ENCODE peak calls at places on chromosomes 6 and 20, in seven cellular contexts. J is lower lobe of right lung, A is sigmoid colon, P is adrenal gland, U is breast epithelium, V is suprapubic skin, C is psoas muscle. B is an unnamed sample. For H3K4me1, the result is how much of the 10 kb centered on the place peaks cover.

GRCh38 chr6:21769405-21769851 is 175.9 kb downstream of the SOX4 start:
- DNase-seq in J (no peak), A (no peak), P (no peak), U (no peak), V (no peak), C (no peak), B (no peak)

GRCh38 chr6:41901882-41902519 is 6.8 kb upstream of the USP49 start:
- DNase-seq in J (no peak), A (no peak), P (peak), U (no peak), V (no peak), C (no peak), B (no peak)

GRCh38 chr6:75601608-75602163 is at the start of gene SENP6:
- DNase-seq in J (peak), A (peak), P (peak), U (peak), V (peak), C (peak), B (peak)

GRCh38 chr20:33423141-33423834 is 20.3 kb downstream of the SNTA1 start:
- DNase-seq in J (no peak), A (peak), P (peak), U (no peak), V (no peak), C (peak), B (no peak)

GRCh38 chr20:4069741-4070140 is 54.4 kb upstream of the RNF24 start:
- DNase-seq in J (no peak), A (no peak), P (no peak), U (no peak), V (no peak), C (no peak), B (no peak)

GRCh38 chr6:34914358-34914757 is 25.3 kb downstream of the ANKS1A start:
- DNase-seq in J (no peak), A (no peak), P (no peak), U (no peak), V (no peak), C (no peak), B (no peak)

GRCh38 chr6:123777554-123777953 is 26.1 kb upstream of the NKAIN2 start:
- DNase-seq in J (no peak), A (no peak), P (no peak), U (no peak), V (no peak), C (no peak), B (no peak)

GRCh38 chr20:24445510-24446170 is 23.8 kb upstream of the SYNDIG1 start:
- DNase-seq in J (no peak), A (no peak), P (no peak), U (no peak), V (no peak), C (no peak), B (no peak)

GRCh38 chr6:25486580-25486979 is 165.4 kb upstream of the SCGN start:
- DNase-seq in J (no peak), A (no peak), P (no peak), U (no peak), V (no peak), C (no peak), B (no peak)

GRCh38 chr6:87731818-87732661 is 30.0 kb upstream of the AKIRIN2 start:
- DNase-seq in J (peak), A (peak), P (peak), U (peak), V (peak), C (peak), B (peak)

DNA sequence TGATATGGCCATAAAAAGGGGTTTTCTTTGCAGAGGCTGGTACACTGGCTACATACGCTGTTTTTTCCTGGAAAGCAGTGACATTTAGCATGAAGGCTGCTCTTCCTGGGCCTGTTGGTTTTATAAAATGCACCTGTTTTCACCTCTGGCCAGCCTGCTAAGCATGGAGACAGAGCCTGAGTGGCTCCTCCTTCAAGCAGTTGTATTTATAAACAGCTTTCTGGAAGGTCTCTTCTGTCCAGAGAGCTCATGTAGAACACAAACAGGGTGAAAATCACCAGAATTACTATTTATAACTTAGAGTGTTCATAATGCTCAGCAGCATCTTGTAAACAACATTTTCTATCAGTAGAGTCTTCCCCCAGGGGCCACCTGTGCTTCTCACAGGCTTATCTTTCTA is 109.0 kb downstream of the FOXO3 start:
- DNase-seq in J (no peak), A (no peak), P (no peak), U (no peak), V (no peak), C (no peak), B (no peak)
- H3K4me1 ChIP-seq in J (under half), A (half or more), P (under half), U (under half), V (half or more), C (half or more), B (half or more)

GRCh38 chr6:66849843-66850242 is 1142.8 kb upstream of the EYS start:
- DNase-seq in J (no peak), A (no peak), P (no peak), U (no peak), V (no peak), C (no peak), B (no peak)
- H3K4me1 ChIP-seq in J (under half), A (under half), P (under half), U (under half), V (under half), C (under half), B (under half)

GRCh38 chr6:139153876-139154275 is 19.0 kb downstream of the HECA start:
- DNase-seq in J (no peak), A (no peak), P (no peak), U (no peak), V (no peak), C (no peak), B (no peak)

GRCh38 chr6:139156571-139156970 is 21.7 kb downstream of the HECA start:
- DNase-seq in J (no peak), A (no peak), P (no peak), U (no peak), V (no peak), C (no peak), B (no peak)

GRCh38 chr6:139156102-139156501 is 21.2 kb downstream of the HECA start:
- DNase-seq in J (no peak), A (no peak), P (no peak), U (no peak), V (no peak), C (no peak), B (no peak)

GRCh38 chr6:139152892-139153271 is 18.0 kb downstream of the HECA start:
- DNase-seq in J (no peak), A (no peak), P (no peak), U (no peak), V (no peak), C (no peak), B (no peak)

DNA sequence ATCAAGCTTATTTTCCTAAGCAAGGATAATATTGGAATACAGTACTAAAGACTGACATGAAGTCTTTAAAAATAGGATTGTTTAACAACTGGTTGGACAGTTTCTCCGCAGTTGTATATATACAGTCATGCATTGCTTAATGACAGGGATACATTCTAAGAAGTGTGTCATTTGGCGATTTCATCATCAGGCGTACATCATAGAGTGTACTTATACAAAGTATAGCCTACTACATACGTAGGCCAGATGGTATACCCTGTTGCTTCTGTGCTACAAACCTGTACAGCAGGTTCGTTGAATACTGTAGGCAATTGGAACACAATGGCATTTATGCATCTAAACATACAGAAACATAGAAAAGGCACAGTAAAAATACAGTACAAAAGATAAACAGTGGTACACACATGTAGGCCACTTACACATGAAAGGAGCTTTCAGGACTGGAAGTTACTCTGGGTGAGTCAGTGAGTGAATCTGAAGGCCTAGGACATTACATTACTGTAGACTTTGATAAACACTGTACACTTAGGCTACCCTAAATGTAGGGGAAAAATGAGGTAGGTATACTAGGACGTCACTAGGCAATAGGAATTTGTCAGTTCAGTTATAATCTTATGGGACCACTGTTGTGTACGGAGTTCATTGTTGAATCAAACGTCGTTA is 20.1 kb downstream of the HECA start:
- DNase-seq in J (no peak), A (no peak), P (no peak), U (no peak), V (no peak), C (no peak), B (no peak)
- H3K4me1 ChIP-seq in J (under half), A (half or more), P (under half), U (under half), V (half or more), C (half or more), B (under half)

DNA sequence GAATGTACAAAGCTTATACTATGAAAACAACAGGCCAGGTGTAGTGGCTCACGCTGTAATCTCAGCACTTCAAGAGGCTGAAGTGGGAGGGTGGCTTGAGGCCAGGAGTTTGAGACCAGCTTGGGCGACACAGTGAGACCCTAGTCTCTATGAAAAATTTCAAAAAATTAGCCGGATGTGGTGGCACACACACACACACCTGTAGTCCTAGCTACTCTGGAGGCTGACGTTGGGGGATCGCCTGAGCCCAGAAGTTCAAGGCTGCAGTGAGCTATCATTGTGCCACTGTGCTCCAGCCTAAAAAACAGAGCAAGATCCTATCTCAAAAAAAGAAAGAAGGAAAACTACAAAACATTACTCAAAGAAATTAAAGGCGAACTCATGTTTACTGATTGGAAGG is 7.3 kb upstream of the ASF1A start:
- DNase-seq in J (no peak), A (no peak), P (peak), U (no peak), V (no peak), C (no peak), B (no peak)
- H3K4me1 ChIP-seq in J (under half), A (under half), P (under half), U (under half), V (under half), C (under half), B (under half)

GRCh38 chr6:30802731-30803130 is 58.4 kb upstream of the IER3 start:
- DNase-seq in J (no peak), A (no peak), P (no peak), U (no peak), V (no peak), C (no peak), B (no peak)

GRCh38 chr6:30798501-30798900 is 54.2 kb upstream of the IER3 start:
- DNase-seq in J (no peak), A (no peak), P (no peak), U (no peak), V (no peak), C (no peak), B (no peak)

GRCh38 chr6:30801950-30802349 is 57.6 kb upstream of the IER3 start:
- DNase-seq in J (no peak), A (no peak), P (no peak), U (no peak), V (no peak), C (no peak), B (no peak)

GRCh38 chr6:30799210-30799609 is 54.9 kb upstream of the IER3 start:
- DNase-seq in J (no peak), A (no peak), P (no peak), U (no peak), V (no peak), C (no peak), B (no peak)

GRCh38 chr6:30800876-30801275 is 56.5 kb upstream of the IER3 start:
- DNase-seq in J (no peak), A (no peak), P (no peak), U (no peak), V (no peak), C (no peak), B (no peak)
- H3K4me1 ChIP-seq in J (under half), A (under half), P (under half), U (under half), V (under half), C (under half), B (under half)

DNA sequence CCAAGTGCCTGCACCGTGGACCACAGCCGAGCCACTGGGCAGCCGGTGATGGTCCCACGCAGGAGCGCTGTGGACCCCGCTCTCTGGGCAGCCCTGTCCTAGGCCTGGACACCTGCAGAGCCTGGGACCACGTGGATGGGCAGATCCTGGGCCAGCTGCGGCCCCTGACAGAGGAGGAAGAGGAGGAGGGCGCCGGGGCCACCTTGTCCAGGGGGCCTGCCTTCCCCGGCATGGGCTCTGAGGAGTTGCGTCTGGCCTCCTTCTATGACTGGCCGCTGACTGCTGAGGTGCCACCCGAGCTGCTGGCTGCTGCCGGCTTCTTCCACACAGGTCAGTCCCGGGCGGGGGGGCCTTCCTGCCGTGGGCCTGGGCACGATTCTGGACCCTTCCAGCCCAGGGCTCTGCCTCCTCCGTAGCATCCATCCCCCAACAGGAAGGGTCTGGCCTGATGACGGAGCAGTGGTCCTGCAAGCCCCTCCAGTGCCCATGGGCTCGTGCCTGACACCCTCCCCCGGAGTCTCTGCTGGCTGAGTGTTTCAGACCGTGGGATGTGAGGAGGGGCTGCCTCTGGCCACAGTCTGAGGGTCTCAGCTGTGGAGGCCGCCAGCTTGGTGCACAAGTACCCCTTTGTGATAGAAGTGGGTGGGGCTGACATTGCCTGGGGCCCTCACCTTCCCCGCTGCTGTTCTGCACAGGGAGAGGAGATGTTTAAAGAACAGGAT is 572 bp downstream of the BIRC7 start:
- DNase-seq in J (no peak), A (no peak), P (no peak), U (no peak), V (no peak), C (no peak), B (no peak)
- H3K4me1 ChIP-seq in J (under half), A (under half), P (under half), U (under half), V (under half), C (under half), B (under half)

GRCh38 chr6:4809999-4810918 is 34.1 kb downstream of the CDYL start:
- DNase-seq in J (no peak), A (no peak), P (no peak), U (no peak), V (no peak), C (no peak), B (no peak)
- H3K4me1 ChIP-seq in J (under half), A (under half), P (under half), U (under half), V (under half), C (under half), B (under half)

B was measured in upper lobe of left lung.